ENCODE peak calls at places on chromosome 3, in ten cellular contexts. D, R, Q, J, F, S, U, V, N and H are unnamed samples.

GRCh38 chr3:138389841-138390581 is 41.6 kb downstream of the MRAS start:
- DNase-seq in D (no peak), R (no peak), Q (peak; percentile 94), J (no peak), F (peak; percentile 41), S (peak; percentile 46), U (no peak), V (no peak), N (peak; percentile 40), H (no peak)

GRCh38 chr3:50503504-50503903 is at the start of gene CACNA2D2:
- DNase-seq in D (peak; percentile 78), R (peak; percentile 42), Q (peak; percentile 61), J (peak; percentile 22), F (peak; percentile 35), S (peak; percentile 70), U (peak; percentile 44), V (peak; percentile 62), N (no peak), H (no peak)

GRCh38 chr3:195169011-195169410 is 101.9 kb downstream of the XXYLT1 start:
- DNase-seq in D (no peak), R (no peak), Q (no peak), J (no peak), F (no peak), S (no peak), U (no peak), V (no peak), N (no peak), H (no peak)

GRCh38 chr3:150147776-150148175 is 177.1 kb upstream of the PFN2 start:
- DNase-seq in D (no peak), R (no peak), Q (peak; percentile 43), J (no peak), F (no peak), S (no peak), U (no peak), V (no peak), N (peak; percentile 60), H (no peak)

GRCh38 chr3:8538904-8539303 is 37.3 kb downstream of the LMCD1 start:
- DNase-seq in D (no peak), R (no peak), Q (peak; percentile 69), J (no peak), F (no peak), S (no peak), U (no peak), V (no peak), N (no peak), H (no peak)

GRCh38 chr3:50194128-50194902 is 2.9 kb downstream of the GNAT1 start:
- DNase-seq in D (peak; percentile 77), R (peak; percentile 80), Q (peak; percentile 80), J (peak; percentile 47), F (peak; percentile 71), S (peak; percentile 72), U (peak; percentile 53), V (peak; percentile 68), N (no peak), H (no peak)

GRCh38 chr3:62824965-62825592 is 50.1 kb downstream of the CADPS start:
- DNase-seq in D (no peak), R (no peak), Q (no peak), J (no peak), F (no peak), S (no peak), U (no peak), V (no peak), N (no peak), H (no peak)

GRCh38 chr3:71905426-71905825 is 120.5 kb upstream of the PROK2 start:
- DNase-seq in D (no peak), R (no peak), Q (no peak), J (peak; percentile 33), F (peak; percentile 14), S (no peak), U (no peak), V (no peak), N (no peak), H (no peak)

GRCh38 chr3:174094671-174095070 is 697.1 kb downstream of the NLGN1 start:
- DNase-seq in D (no peak), R (no peak), Q (no peak), J (no peak), F (no peak), S (no peak), U (no peak), V (no peak), N (no peak), H (no peak)

GRCh38 chr3:178385280-178385952 is 150.8 kb upstream of the KCNMB2 start:
- DNase-seq in D (no peak), R (peak; percentile 2), Q (peak; percentile 78), J (peak; percentile 56), F (peak; percentile 47), S (no peak), U (peak; percentile 41), V (peak; percentile 46), N (peak; percentile 30), H (peak; percentile 69)